ENCODE peak calls at places on chromosomes 7 and 10, in four cellular contexts. One of them, this sample, is unnamed.

GRCh38 chr10:30185916-30186315 is 126.5 kb upstream of the JCAD start:
- DNase-seq in uterus: no peak
- DNase-seq in left ventricle myocardium inferior: no peak
- DNase-seq in activated B cell treated with CpG ODN at 0.5 μM for 24 hours: no peak
- DNase-seq in this sample: no peak

GRCh38 chr10:22437620-22438588 is 92.6 kb downstream of the SPAG6 start:
- DNase-seq in left ventricle myocardium inferior: no peak
- DNase-seq in activated B cell treated with CpG ODN at 0.5 μM for 24 hours: no peak
- DNase-seq in uterus: peak
- DNase-seq in this sample: no peak

GRCh38 chr7:80450621-80451308 is 61.1 kb downstream of the GNAT3 start:
- DNase-seq in left ventricle myocardium inferior: no peak
- DNase-seq in activated B cell treated with CpG ODN at 0.5 μM for 24 hours: no peak
- DNase-seq in uterus: no peak
- DNase-seq in this sample: no peak

GRCh38 chr10:51524041-51524440 is 175.4 kb downstream of the CSTF2T start:
- DNase-seq in uterus: no peak
- DNase-seq in left ventricle myocardium inferior: no peak
- DNase-seq in activated B cell treated with CpG ODN at 0.5 μM for 24 hours: no peak
- DNase-seq in this sample: no peak

GRCh38 chr10:52517017-52517416 is 202.9 kb downstream of the DKK1 start:
- DNase-seq in left ventricle myocardium inferior: no peak
- DNase-seq in activated B cell treated with CpG ODN at 0.5 μM for 24 hours: no peak
- DNase-seq in uterus: no peak
- DNase-seq in this sample: no peak

GRCh38 chr7:69204936-69205335 is 393.3 kb upstream of the AUTS2 start:
- DNase-seq in uterus: no peak
- DNase-seq in left ventricle myocardium inferior: no peak
- DNase-seq in activated B cell treated with CpG ODN at 0.5 μM for 24 hours: no peak
- DNase-seq in this sample: no peak

GRCh38 chr10:130498042-130498441 is 361.9 kb downstream of the GLRX3 start:
- DNase-seq in uterus: no peak
- DNase-seq in left ventricle myocardium inferior: no peak
- DNase-seq in activated B cell treated with CpG ODN at 0.5 μM for 24 hours: no peak
- DNase-seq in this sample: no peak

GRCh38 chr10:61589547-61590243 is 73.0 kb upstream of the CABCOCO1 start:
- DNase-seq in left ventricle myocardium inferior: no peak
- DNase-seq in activated B cell treated with CpG ODN at 0.5 μM for 24 hours: no peak
- DNase-seq in uterus: no peak
- DNase-seq in this sample: no peak

GRCh38 chr7:91291902-91292301 is 27.7 kb downstream of the FZD1 start:
- DNase-seq in left ventricle myocardium inferior: no peak
- DNase-seq in uterus: no peak
- DNase-seq in activated B cell treated with CpG ODN at 0.5 μM for 24 hours: no peak
- DNase-seq in this sample: no peak

GRCh38 chr10:64726466-64726865 is 1205.3 kb downstream of the REEP3 start:
- DNase-seq in activated B cell treated with CpG ODN at 0.5 μM for 24 hours: no peak
- DNase-seq in left ventricle myocardium inferior: no peak
- DNase-seq in uterus: no peak
- DNase-seq in this sample: no peak

GRCh38 chr10:52322941-52323340 is 8.9 kb downstream of the DKK1 start:
- DNase-seq in activated B cell treated with CpG ODN at 0.5 μM for 24 hours: no peak
- DNase-seq in left ventricle myocardium inferior: no peak
- DNase-seq in uterus: no peak
- DNase-seq in this sample: no peak

GRCh38 chr7:5550385-5550784 is 126.8 kb upstream of the TNRC18 start:
- DNase-seq in activated B cell treated with CpG ODN at 0.5 μM for 24 hours: no peak
- DNase-seq in uterus: no peak
- DNase-seq in left ventricle myocardium inferior: no peak
- DNase-seq in this sample: no peak

DNA sequence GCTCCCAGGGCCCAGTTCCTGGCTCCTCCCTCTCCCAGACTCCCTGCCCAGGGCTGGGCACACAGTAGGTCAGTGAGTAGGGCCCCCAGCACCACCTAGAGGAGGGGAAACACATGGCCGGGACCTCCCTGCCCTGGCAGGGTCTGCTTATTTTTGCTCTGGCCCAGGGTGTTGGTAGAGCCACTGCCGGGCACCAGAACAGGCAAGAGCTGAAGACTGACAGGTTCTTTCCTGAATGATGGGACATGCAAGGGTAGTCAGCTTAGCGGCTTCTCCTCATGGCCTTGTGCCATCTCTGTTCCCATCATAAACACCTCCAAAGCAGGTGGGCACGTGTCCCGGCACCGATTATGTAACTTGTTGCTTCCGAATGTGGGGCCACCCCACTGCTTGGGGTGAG is 86.5 kb downstream of the NEURL1 start:
- DNase-seq in uterus: no peak
- DNase-seq in left ventricle myocardium inferior: no peak
- DNase-seq in activated B cell treated with CpG ODN at 0.5 μM for 24 hours: no peak
- DNase-seq in this sample: no peak
- TF ChIP-seq CTCF in uterus: no peak
- TF ChIP-seq CTCF in left ventricle myocardium inferior: no peak
- TF ChIP-seq CTCF in activated B cell treated with CpG ODN at 0.5 μM for 24 hours: no peak
- TF ChIP-seq CTCF in this sample: no peak

DNA sequence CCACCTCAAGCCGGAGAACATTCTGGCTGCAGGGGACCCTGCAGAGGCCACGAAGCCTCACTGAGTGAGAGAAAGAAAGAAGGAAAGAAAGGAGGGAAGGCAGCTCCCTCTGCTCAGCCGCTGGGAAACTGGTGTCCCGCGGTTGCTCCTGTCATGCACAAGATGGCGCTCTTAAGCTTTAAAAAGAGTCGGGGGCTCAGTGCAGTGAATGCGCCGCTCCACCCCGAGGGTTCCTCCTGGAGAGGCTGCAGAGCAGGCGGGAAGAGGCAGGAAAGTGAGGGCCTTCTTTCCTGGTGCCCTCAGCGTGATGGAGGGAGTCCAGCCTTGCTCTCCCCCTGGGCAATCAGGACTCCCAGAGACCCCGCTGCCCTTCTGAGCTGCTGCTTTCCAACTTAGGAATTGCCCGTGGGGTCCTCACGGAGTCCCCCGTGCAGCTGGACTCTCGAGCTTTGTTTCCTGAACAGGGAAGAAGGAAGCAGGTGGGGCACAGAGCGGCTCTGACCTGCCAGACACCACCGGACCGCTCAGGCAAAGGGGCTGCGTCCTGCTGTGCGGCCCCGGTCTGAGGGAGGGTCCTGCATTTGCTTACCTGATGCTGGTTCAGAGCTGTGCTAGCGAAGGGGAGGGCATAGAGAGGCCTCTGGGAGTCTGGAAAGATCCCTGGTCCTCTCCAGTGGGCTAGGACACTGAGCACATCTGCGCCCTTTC is 141.9 kb upstream of the MKI67 start:
- DNase-seq in left ventricle myocardium inferior: no peak
- DNase-seq in activated B cell treated with CpG ODN at 0.5 μM for 24 hours: no peak
- DNase-seq in uterus: no peak
- DNase-seq in this sample: no peak
- TF ChIP-seq CTCF in left ventricle myocardium inferior: peak
- TF ChIP-seq CTCF in activated B cell treated with CpG ODN at 0.5 μM for 24 hours: no peak
- TF ChIP-seq CTCF in uterus: no peak
- TF ChIP-seq CTCF in this sample: no peak

DNA sequence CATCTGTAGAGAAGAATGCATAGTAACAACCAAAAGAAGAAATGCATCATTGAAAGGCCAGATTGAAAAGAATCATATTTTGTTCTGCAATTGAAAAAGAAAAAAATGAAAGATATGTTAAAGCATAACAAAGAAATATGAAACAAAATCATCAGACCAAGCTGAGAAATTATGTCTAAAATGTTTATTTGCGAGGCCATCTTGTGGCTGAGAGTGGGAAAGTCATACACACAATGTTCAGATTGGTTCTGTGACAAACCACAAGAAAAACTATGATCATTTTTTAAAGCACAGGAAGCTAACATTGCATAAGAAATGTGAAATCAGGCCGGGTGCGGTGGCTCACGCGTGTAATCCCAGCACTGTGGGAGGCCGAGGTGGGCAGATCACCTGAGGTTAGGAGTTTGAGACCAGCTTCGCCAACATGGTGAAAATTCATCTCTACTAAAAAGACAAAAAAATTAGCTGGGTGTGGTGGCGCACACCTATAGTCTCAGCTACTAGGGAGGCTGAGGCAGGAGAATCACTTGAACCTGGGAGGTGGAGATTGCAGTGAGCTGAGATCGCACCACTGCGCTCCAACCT is 36.6 kb downstream of the ABCB5 start:
- DNase-seq in uterus: no peak
- DNase-seq in activated B cell treated with CpG ODN at 0.5 μM for 24 hours: no peak
- DNase-seq in left ventricle myocardium inferior: no peak
- DNase-seq in this sample: no peak
- TF ChIP-seq CTCF in uterus: no peak
- TF ChIP-seq CTCF in activated B cell treated with CpG ODN at 0.5 μM for 24 hours: no peak
- TF ChIP-seq CTCF in left ventricle myocardium inferior: peak
- TF ChIP-seq CTCF in this sample: no peak

GRCh38 chr7:142300689-142301088 is 42.8 kb upstream of the PRSS58 start:
- DNase-seq in activated B cell treated with CpG ODN at 0.5 μM for 24 hours: no peak
- DNase-seq in uterus: no peak
- DNase-seq in left ventricle myocardium inferior: no peak
- DNase-seq in this sample: no peak
- TF ChIP-seq CTCF in activated B cell treated with CpG ODN at 0.5 μM for 24 hours: no peak
- TF ChIP-seq CTCF in uterus: no peak
- TF ChIP-seq CTCF in left ventricle myocardium inferior: no peak
- TF ChIP-seq CTCF in this sample: no peak

GRCh38 chr10:47031251-47031952 is 120.2 kb downstream of the PTPN20 start:
- DNase-seq in activated B cell treated with CpG ODN at 0.5 μM for 24 hours: peak
- DNase-seq in uterus: no peak
- DNase-seq in left ventricle myocardium inferior: no peak
- DNase-seq in this sample: no peak
- TF ChIP-seq CTCF in activated B cell treated with CpG ODN at 0.5 μM for 24 hours: no peak
- TF ChIP-seq CTCF in uterus: no peak
- TF ChIP-seq CTCF in left ventricle myocardium inferior: no peak
- TF ChIP-seq CTCF in this sample: no peak

DNA sequence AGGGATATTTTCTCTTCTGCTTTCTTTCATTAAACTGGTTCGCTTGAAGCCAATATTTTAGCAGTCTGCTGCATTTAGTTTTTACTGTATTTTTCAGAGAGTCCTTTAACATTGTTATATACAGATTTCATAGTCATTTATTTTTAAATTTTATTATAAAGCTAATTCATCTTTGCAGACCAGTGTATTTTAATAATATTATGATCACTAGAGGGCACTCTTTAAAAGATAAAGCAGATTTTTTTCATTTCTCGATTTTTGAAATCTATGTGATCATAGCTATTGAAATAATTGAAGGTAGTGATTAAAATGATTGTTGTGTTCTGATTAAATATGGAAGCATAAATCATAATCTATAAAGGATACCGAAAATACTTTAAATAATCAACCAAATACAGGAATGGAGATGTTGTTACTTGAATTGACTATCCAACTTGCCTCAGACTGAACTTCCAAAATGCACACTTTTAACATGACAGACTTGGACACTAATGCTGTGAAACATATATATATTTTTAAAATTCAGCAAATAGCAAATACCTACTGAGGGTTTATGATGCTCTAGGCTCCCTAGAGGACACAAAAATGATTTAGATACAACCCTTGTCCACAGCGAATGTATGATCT is 35.2 kb downstream of the ST7 start:
- DNase-seq in left ventricle myocardium inferior: no peak
- DNase-seq in activated B cell treated with CpG ODN at 0.5 μM for 24 hours: no peak
- DNase-seq in uterus: no peak
- DNase-seq in this sample: no peak
- TF ChIP-seq CTCF in left ventricle myocardium inferior: peak
- TF ChIP-seq CTCF in activated B cell treated with CpG ODN at 0.5 μM for 24 hours: no peak
- TF ChIP-seq CTCF in uterus: peak
- TF ChIP-seq CTCF in this sample: no peak

DNA sequence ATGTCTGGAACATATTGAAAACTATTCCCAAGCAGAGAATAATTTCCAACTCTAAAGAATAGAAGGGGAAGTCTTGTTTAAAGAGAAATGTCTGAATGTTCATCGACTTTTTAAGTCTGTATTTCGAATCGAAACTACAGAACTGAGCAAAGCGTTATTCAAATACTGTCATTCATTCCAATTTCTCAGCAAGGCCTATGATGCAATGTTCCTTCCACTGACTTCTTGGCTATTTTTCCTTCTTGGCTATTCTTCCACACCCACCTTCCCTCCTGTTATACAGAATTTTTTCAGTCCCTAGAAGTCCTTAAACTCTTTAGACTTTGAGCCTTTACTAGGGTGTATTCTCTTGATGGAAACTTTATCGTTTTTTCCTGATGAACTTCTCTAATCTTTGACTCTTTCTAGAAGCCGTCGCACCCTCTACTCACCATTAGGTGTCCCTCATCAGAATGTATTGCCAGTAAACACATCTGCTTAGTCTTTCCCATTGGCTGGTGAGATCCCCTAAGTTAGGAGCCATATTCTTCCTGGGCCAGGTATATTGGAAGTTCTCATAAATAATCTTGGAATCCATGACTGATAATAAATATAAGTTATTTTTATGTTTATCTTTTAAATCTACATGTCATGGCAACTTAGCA is 235.7 kb upstream of the CCDC6 start:
- DNase-seq in left ventricle myocardium inferior: no peak
- DNase-seq in activated B cell treated with CpG ODN at 0.5 μM for 24 hours: no peak
- DNase-seq in uterus: no peak
- DNase-seq in this sample: no peak
- TF ChIP-seq CTCF in left ventricle myocardium inferior: no peak
- TF ChIP-seq CTCF in activated B cell treated with CpG ODN at 0.5 μM for 24 hours: no peak
- TF ChIP-seq CTCF in uterus: no peak
- TF ChIP-seq CTCF in this sample: no peak

GRCh38 chr10:78772083-78772482 is 296.7 kb upstream of the ZMIZ1 start:
- DNase-seq in left ventricle myocardium inferior: no peak
- DNase-seq in uterus: peak
- DNase-seq in activated B cell treated with CpG ODN at 0.5 μM for 24 hours: no peak
- DNase-seq in this sample: no peak
- TF ChIP-seq CTCF in left ventricle myocardium inferior: no peak
- TF ChIP-seq CTCF in uterus: no peak
- TF ChIP-seq CTCF in activated B cell treated with CpG ODN at 0.5 μM for 24 hours: no peak
- TF ChIP-seq CTCF in this sample: no peak

DNA sequence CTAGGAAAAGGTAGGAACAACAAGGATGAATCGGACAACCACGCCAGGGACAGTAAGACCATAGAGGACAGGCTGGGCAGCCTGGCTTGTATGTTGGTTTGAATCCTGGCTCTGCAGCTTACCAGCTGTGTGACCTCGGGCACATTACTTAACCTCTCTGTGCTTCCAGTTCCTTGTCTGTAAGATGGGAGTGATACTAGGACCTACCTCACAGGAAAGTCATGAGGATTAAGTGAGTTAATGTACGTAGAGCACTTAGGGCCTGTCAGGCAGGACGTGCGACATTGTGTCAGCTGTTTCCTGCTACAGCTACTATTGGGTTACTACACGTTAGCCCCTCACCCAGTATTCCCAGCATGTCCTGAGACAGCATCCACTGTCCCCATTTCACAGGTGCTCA is 32.1 kb downstream of the PLAC9 start:
- DNase-seq in left ventricle myocardium inferior: no peak
- DNase-seq in activated B cell treated with CpG ODN at 0.5 μM for 24 hours: no peak
- DNase-seq in uterus: no peak
- DNase-seq in this sample: no peak
- TF ChIP-seq CTCF in left ventricle myocardium inferior: no peak
- TF ChIP-seq CTCF in activated B cell treated with CpG ODN at 0.5 μM for 24 hours: no peak
- TF ChIP-seq CTCF in uterus: no peak
- TF ChIP-seq CTCF in this sample: no peak

This sample was measured in omental fat pad.